ENCODE peak calls at places on chromosomes 7 and 10, in five cellular contexts. W, U, O, Q and X are unnamed samples.

GRCh38 chr10:79275431-79275851 is 71.8 kb upstream of the PPIF start:
- DNase-seq in U (no peak), O (no peak), W (no peak), Q (no peak), X (no peak)

GRCh38 chr7:120805636-120806388 is 52.1 kb downstream of the TSPAN12 start:
- DNase-seq in O (peak), Q (peak), W (peak), U (peak), X (peak)

GRCh38 chr10:18472977-18473376 is 178.4 kb downstream of the NSUN6 start:
- DNase-seq in O (no peak), W (peak), U (no peak), Q (peak), X (no peak)

GRCh38 chr10:110501142-110501937 is 3.6 kb downstream of the DUSP5 start:
- DNase-seq in W (peak), O (peak), Q (peak), U (peak), X (peak)

GRCh38 chr10:12533723-12534122 is 184.4 kb downstream of the CAMK1D start:
- DNase-seq in O (no peak), W (no peak), U (no peak), Q (no peak), X (no peak)

GRCh38 chr10:87707254-87707653 is 47.6 kb downstream of the PAPSS2 start:
- DNase-seq in Q (no peak), W (no peak), O (no peak), U (no peak), X (no peak)

GRCh38 chr10:58570307-58570723 is 57.6 kb downstream of the BICC1 start:
- DNase-seq in O (no peak), W (no peak), Q (no peak), U (no peak), X (no peak)

GRCh38 chr7:103075337-103075918 is 488 bp downstream of the ARMC10 start:
- DNase-seq in U (peak), Q (peak), W (peak), O (peak), X (peak)

GRCh38 chr7:80937336-80937735 is 18.5 kb upstream of the SEMA3C start:
- DNase-seq in U (no peak), W (no peak), O (no peak), Q (no peak), X (no peak)